ENCODE peak calls at places on chromosomes 1 and 21, in four cellular contexts. J is NB4, O is A549, P is upper lobe of left lung. A is an unnamed sample.

GRCh38 chr1:37846634-37847339 is 12.6 kb downstream of the MTF1 start:
- DNase-seq in J (peak; percentile 39), O (no peak), P (no peak), A (no peak)

GRCh38 chr1:246788895-246789338 is 64.7 kb downstream of the SCCPDH start:
- DNase-seq in P (peak; percentile 85), O (no peak), J (peak; percentile 81), A (no peak)

GRCh38 chr21:42156690-42157605 is 62.0 kb upstream of the ABCG1 start:
- DNase-seq in P (no peak), O (no peak), J (no peak), A (no peak)

GRCh38 chr1:224763126-224763764 is 147.1 kb downstream of the CNIH3 start:
- DNase-seq in O (no peak), P (no peak), J (no peak), A (no peak)

GRCh38 chr1:3545363-3546047 is 65.8 kb downstream of the MEGF6 start:
- DNase-seq in P (no peak), J (no peak), O (no peak), A (no peak)

GRCh38 chr1:28365864-28366263 is 3.7 kb upstream of the PHACTR4 start:
- DNase-seq in O (no peak), J (no peak), P (no peak), A (no peak)

GRCh38 chr21:15210235-15210678 is 145.5 kb upstream of the NRIP1 start:
- DNase-seq in P (no peak), J (no peak), O (peak; percentile 55), A (peak; percentile 62)

GRCh38 chr1:206854401-206855129 is 10.9 kb upstream of the IL20 start:
- DNase-seq in J (no peak), O (no peak), P (no peak), A (no peak)

GRCh38 chr1:242205622-242206489 is 207.0 kb upstream of the MAP1LC3C start:
- DNase-seq in O (no peak), J (no peak), P (no peak), A (no peak)

GRCh38 chr1:156244126-156244525 is 2.1 kb downstream of the BGLAP start:
- DNase-seq in P (no peak), O (no peak), J (no peak), A (no peak)

GRCh38 chr1:224380003-224380402 is 23.3 kb downstream of the CNIH4 start:
- DNase-seq in P (no peak), J (peak; percentile 93), O (no peak), A (no peak)

GRCh38 chr21:29360799-29361765 is 62.4 kb downstream of the BACH1 start:
- DNase-seq in P (no peak), J (peak; percentile 14), O (no peak), A (peak; percentile 44)

GRCh38 chr1:150009604-150010387 is 730 bp downstream of the OTUD7B start:
- DNase-seq in P (no peak), O (peak; percentile 35), J (peak; percentile 47), A (peak; percentile 51)

GRCh38 chr1:65020774-65021173 is 54.4 kb upstream of the JAK1 start:
- DNase-seq in P (no peak), J (no peak), O (no peak), A (peak; percentile 13)

GRCh38 chr1:93770640-93771039 is 89.0 kb upstream of the BCAR3 start:
- DNase-seq in O (no peak), J (peak; percentile 31), P (no peak), A (no peak)

GRCh38 chr1:54500030-54500389 is 48.0 kb upstream of the ACOT11 start:
- DNase-seq in P (peak; percentile 79), J (no peak), O (no peak), A (no peak)

GRCh38 chr1:16387201-16388185 is 20.5 kb downstream of the SZRD1 start:
- DNase-seq in O (no peak), P (no peak), J (no peak), A (no peak)

GRCh38 chr21:34962136-34962535 is 87.0 kb downstream of the RUNX1 start:
- DNase-seq in O (no peak), P (no peak), J (no peak), A (no peak)

GRCh38 chr1:44655609-44656008 is 18.7 kb downstream of the TMEM53 start:
- DNase-seq in P (peak; percentile 61), J (peak; percentile 58), O (peak; percentile 33), A (peak; percentile 44)

GRCh38 chr1:159861218-159861617 is 1.2 kb downstream of the VSIG8 start:
- DNase-seq in O (no peak), P (no peak), J (no peak), A (no peak)

GRCh38 chr1:29597861-29598260 is 361.5 kb downstream of the PTPRU start:
- DNase-seq in J (no peak), O (no peak), P (no peak), A (no peak)

GRCh38 chr21:34129971-34130597 is 56.7 kb downstream of the MRPS6 start:
- DNase-seq in P (no peak), O (no peak), J (no peak), A (no peak)

GRCh38 chr1:41122851-41123518 is 101.5 kb upstream of the SLFNL1 start:
- DNase-seq in J (peak; percentile 44), P (no peak), O (peak; percentile 21), A (peak; percentile 59)

GRCh38 chr1:158046726-158047510 is 53.5 kb downstream of the KIRREL1 start:
- DNase-seq in P (no peak), J (no peak), O (no peak), A (no peak)

GRCh38 chr1:214831956-214832355 is 229.0 kb downstream of the CENPF start:
- DNase-seq in O (no peak), P (no peak), J (no peak), A (no peak)

DNA sequence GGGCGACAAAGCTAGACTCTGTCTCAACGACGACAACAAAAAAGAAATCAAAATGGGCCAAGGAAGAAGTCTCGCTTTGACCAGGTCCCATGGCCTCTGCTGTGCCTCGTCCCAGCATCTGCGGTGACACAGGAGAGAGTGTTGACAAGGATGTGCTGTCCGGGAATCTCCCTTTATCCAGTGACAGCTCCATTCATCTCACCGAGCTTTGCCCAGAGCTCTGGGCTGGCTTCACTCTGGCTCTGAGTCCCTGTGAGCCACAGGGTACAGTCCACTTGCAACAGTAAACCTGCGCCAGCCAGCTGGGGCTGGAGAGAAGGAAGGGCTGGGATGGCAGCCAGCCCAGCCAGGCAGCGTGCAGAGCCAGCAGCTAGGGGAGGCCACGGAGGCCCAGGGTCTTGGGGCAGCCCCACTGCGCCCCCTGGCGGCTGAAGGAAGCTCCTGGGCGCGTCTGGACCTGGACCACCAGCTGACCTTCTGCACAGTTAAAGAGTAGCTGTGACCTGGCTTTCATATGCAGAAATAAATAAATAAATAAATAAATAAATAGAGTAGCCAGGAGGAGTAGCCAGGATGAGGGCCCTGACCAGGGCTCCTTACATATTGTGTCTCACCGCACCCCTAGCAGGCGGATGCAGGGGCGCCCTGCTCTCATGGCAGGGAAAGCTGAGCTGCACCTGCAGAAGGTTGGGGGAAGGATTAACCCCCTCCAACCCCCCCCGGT is 29.7 kb downstream of the ENO1 start:
- DNase-seq in O (peak; percentile 66), P (peak; percentile 96), J (peak; percentile 81), A (peak; percentile 88)
- TF ChIP-seq CTCF in O (peak; percentile 83), P (peak; percentile 91), J (peak; percentile 86), A (peak; percentile 85)

DNA sequence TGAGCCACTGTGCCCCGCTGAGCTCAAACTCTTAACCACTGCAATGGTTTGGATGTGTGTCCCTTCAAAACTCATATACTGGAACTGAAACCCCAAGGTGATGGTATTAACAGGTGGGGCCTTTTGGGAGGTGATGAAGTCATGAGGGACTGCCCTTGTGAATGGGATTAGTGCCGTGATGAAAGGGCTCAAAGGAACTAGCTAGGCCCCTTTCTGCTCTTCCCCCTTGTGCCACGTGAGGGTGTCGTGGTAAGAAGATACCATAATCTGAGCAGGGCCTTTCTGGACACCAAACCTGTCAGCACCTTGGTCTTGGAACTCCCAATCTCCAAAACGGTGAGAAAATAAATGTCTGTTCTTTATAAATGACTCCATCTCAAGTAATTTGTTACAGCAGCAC is 45.5 kb upstream of the SPOCD1 start:
- DNase-seq in P (no peak), J (no peak), O (no peak), A (no peak)
- TF ChIP-seq CTCF in P (no peak), J (no peak), O (no peak), A (no peak)

GRCh38 chr21:45098867-45099266 is 24.5 kb downstream of the ADARB1 start:
- DNase-seq in P (no peak), J (peak; percentile 44), O (no peak), A (no peak)
- TF ChIP-seq CTCF in P (no peak), J (peak; percentile 42), O (peak; percentile 33), A (peak; percentile 60)

GRCh38 chr1:187481581-187482148 is 652.9 kb downstream of the PLA2G4A start:
- DNase-seq in J (no peak), O (no peak), P (no peak), A (no peak)

GRCh38 chr1:187471555-187471954 is 642.8 kb downstream of the PLA2G4A start:
- DNase-seq in P (no peak), O (no peak), J (no peak), A (no peak)

GRCh38 chr1:187477103-187477502 is 648.4 kb downstream of the PLA2G4A start:
- DNase-seq in O (no peak), J (no peak), P (no peak), A (no peak)

GRCh38 chr1:187474266-187474665 is 645.5 kb downstream of the PLA2G4A start:
- DNase-seq in O (no peak), J (no peak), P (no peak), A (no peak)

GRCh38 chr1:187476671-187477070 is 647.9 kb downstream of the PLA2G4A start:
- DNase-seq in O (no peak), J (no peak), P (no peak), A (no peak)
- TF ChIP-seq CTCF in O (peak; percentile 47), J (no peak), P (no peak), A (no peak)

GRCh38 chr1:53328490-53329182 is 766 bp upstream of the LRP8 start:
- DNase-seq in O (no peak), P (peak; percentile 63), J (no peak), A (peak; percentile 12)
- TF ChIP-seq CTCF in O (no peak), P (no peak), J (no peak), A (no peak)

DNA sequence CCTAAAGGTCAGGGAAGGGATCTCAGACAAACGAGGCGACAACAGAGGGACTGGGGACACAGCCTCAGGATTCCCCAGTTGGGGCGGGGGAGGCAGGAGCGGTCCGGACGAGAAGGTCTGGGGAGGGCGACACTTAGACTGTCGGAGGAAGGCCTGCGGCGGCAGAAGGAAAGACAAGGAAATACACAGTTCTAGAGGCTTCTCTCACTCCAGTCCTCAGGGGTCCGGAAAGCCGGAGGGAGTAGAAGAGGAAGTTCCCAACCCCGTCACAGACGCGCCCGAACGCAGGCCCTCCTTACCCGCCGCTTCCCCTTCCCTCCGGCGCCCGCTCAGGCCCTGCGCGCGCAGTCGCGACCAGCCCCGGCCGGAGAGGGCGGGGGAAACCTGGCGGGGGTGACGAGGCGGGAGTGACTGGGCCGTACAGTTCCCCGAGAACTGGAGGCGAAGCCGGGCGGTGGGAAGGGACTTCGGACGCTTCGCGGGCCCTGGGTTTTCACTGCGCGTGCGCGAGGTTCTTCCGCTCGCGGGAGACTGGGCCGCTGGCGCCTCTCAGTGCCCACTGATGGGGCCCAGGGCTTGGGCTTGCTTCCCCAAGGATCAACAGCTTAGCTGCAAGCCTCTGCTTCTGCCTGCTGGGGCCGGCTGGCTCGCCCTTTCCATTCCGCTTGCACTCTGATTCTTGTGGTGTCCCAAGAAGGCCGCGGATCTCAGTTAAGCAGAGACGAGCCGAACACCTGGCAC is at the start of gene IPP:
- DNase-seq in P (peak; percentile 99), J (peak; percentile 98), O (peak; percentile 94), A (peak; percentile 96)
- TF ChIP-seq CTCF in P (peak; percentile 58), J (peak; percentile 10), O (no peak), A (peak; percentile 17)

A was measured in Caco-2.